ENCODE peak calls at places on chromosomes 3 and 15, in ten cellular contexts. F, G, D, S, A, Q, V, C, W and L are unnamed samples.

GRCh38 chr3:32469151-32469874 is 33.3 kb downstream of the CMTM6 start:
- DNase-seq in V (no peak), S (no peak), C (no peak), A (no peak), F (no peak), G (no peak), W (no peak), D (no peak), Q (no peak), L (no peak)

GRCh38 chr15:90839187-90840071 is 29.0 kb upstream of the FURIN start:
- DNase-seq in Q (no peak), V (no peak), C (peak; percentile 75), A (peak; percentile 35), F (no peak), D (no peak), G (no peak), S (no peak), W (peak; percentile 66), L (no peak)

GRCh38 chr15:41965441-41966413 is 6.6 kb downstream of the EHD4 start:
- DNase-seq in F (no peak), G (no peak), V (no peak), S (no peak), D (no peak), A (no peak), Q (no peak), C (no peak), W (no peak), L (no peak)

GRCh38 chr3:38726751-38727150 is 77.3 kb upstream of the SCN5A start:
- DNase-seq in W (no peak), D (no peak), F (no peak), A (no peak), C (no peak), V (no peak), S (no peak), Q (no peak), G (no peak), L (no peak)

GRCh38 chr3:191380001-191380400 is 49.7 kb upstream of the UTS2B start:
- DNase-seq in D (no peak), S (no peak), A (no peak), G (no peak), F (no peak), V (no peak), C (no peak), W (no peak), Q (no peak), L (no peak)

GRCh38 chr3:36900474-36901443 is 44.1 kb downstream of the TRANK1 start:
- DNase-seq in Q (no peak), F (no peak), V (no peak), G (no peak), D (peak; percentile 47), A (no peak), W (no peak), C (no peak), S (no peak), L (no peak)

GRCh38 chr15:24857777-24858176 is 97.0 kb upstream of the SNRPN start:
- DNase-seq in F (no peak), W (no peak), G (no peak), C (no peak), A (no peak), S (no peak), V (no peak), Q (no peak), D (no peak), L (no peak)

GRCh38 chr3:193896419-193896818 is 239.5 kb upstream of the HES1 start:
- DNase-seq in S (no peak), V (no peak), F (no peak), D (no peak), C (no peak), Q (no peak), W (no peak), A (no peak), G (no peak), L (no peak)

GRCh38 chr3:128273841-128274573 is 120.7 kb downstream of the EEFSEC start:
- DNase-seq in D (no peak), W (no peak), C (no peak), V (no peak), S (no peak), F (no peak), A (no peak), Q (no peak), G (no peak), L (no peak)

GRCh38 chr3:197186887-197187588 is 111.4 kb downstream of the DLG1 start:
- DNase-seq in S (peak; percentile 51), W (peak; percentile 32), G (peak; percentile 31), Q (peak; percentile 5), F (no peak), V (no peak), C (peak; percentile 39), A (no peak), D (peak; percentile 68), L (no peak)